ENCODE peak calls at places on chromosomes 12 and 14, in nine cellular contexts. E, A, Z, K, W, F, N, R and J are unnamed samples.

GRCh38 chr14:94164685-94165431 is 9.3 kb upstream of the PPP4R4 start:
- DNase-seq in E (no peak), A (no peak), Z (no peak), K (peak), W (no peak), F (no peak), N (no peak), R (no peak), J (no peak)

GRCh38 chr12:109232731-109233130 is 76.4 kb downstream of the FOXN4 start:
- DNase-seq in E (no peak), A (no peak), Z (no peak), K (no peak), W (no peak), F (no peak), N (no peak), R (no peak), J (no peak)

GRCh38 chr14:32536175-32536574 is 207.1 kb downstream of the AKAP6 start:
- DNase-seq in E (no peak), A (no peak), Z (no peak), K (no peak), W (no peak), F (no peak), N (no peak), R (no peak), J (no peak)

GRCh38 chr12:111430418-111431353 is 25.0 kb downstream of the SH2B3 start:
- DNase-seq in E (no peak), A (no peak), Z (no peak), K (no peak), W (no peak), F (no peak), N (no peak), R (no peak), J (no peak)

GRCh38 chr12:119440961-119441360 is 106.4 kb downstream of the CCDC60 start:
- DNase-seq in E (no peak), A (no peak), Z (no peak), K (no peak), W (no peak), F (no peak), N (no peak), R (no peak), J (no peak)

GRCh38 chr12:108580531-108580930 is 17.4 kb downstream of the TMEM119 start:
- DNase-seq in E (no peak), A (no peak), Z (no peak), K (no peak), W (no peak), F (peak), N (peak), R (peak), J (no peak)

GRCh38 chr12:113299619-113300237 is 35.2 kb downstream of the SLC8B1 start:
- DNase-seq in E (peak), A (peak), Z (peak), K (peak), W (no peak), F (peak), N (peak), R (peak), J (peak)

GRCh38 chr12:132116709-132117557 is 27.2 kb downstream of the DDX51 start:
- DNase-seq in E (no peak), A (no peak), Z (no peak), K (no peak), W (no peak), F (no peak), N (no peak), R (no peak), J (no peak)

GRCh38 chr12:49364989-49365388 is 2.3 kb upstream of the SPATS2 start:
- DNase-seq in E (peak), A (peak), Z (no peak), K (no peak), W (no peak), F (peak), N (peak), R (peak), J (no peak)

GRCh38 chr14:55328317-55328716 is 57.1 kb downstream of the FBXO34 start:
- DNase-seq in E (peak), A (peak), Z (no peak), K (no peak), W (no peak), F (peak), N (peak), R (peak), J (no peak)

GRCh38 chr12:110768960-110769359 is 26.3 kb upstream of the PPP1CC start:
- DNase-seq in E (no peak), A (no peak), Z (no peak), K (no peak), W (no peak), F (no peak), N (no peak), R (no peak), J (no peak)

GRCh38 chr14:103531421-103532215 is 2.6 kb downstream of the TRMT61A start:
- DNase-seq in E (no peak), A (no peak), Z (no peak), K (no peak), W (no peak), F (no peak), N (no peak), R (no peak), J (no peak)

GRCh38 chr14:41607119-41607785 is 576 bp downstream of the LRFN5 start:
- DNase-seq in E (no peak), A (peak), Z (no peak), K (no peak), W (no peak), F (no peak), N (peak), R (no peak), J (no peak)

GRCh38 chr12:68609955-68610434 is 704 bp upstream of the RAP1B start:
- DNase-seq in E (peak), A (peak), Z (no peak), K (peak), W (no peak), F (peak), N (peak), R (no peak), J (no peak)

GRCh38 chr14:103095210-103095778 is 769 bp downstream of the EXOC3L4 start:
- DNase-seq in E (no peak), A (no peak), Z (no peak), K (no peak), W (no peak), F (no peak), N (no peak), R (no peak), J (no peak)

GRCh38 chr14:33914676-33915516 is 36.0 kb downstream of the EGLN3 start:
- DNase-seq in E (peak), A (peak), Z (no peak), K (no peak), W (no peak), F (peak), N (peak), R (peak), J (no peak)

DNA sequence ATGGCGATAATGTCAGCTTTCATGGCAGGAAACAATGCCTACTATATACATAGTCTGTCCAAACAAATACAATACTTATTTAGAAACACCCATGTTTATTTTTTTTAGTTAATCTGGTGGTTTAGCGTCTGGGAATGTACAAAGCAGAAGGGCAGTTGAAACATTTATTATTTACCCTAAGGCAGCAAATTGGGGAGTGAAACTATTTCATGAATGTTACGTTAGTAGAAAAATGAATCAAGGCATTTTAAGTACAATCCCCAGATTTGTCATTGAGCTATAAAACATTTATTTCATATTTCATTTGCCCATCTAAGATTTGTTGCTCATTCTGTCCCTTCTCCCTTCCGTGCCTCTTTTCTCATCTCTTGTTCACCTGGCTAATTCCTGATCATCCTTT is 87.1 kb upstream of the ATF1 start:
- DNase-seq in E (no peak), A (no peak), Z (no peak), K (no peak), W (no peak), F (no peak), N (no peak), R (no peak), J (no peak)
- TF ChIP-seq CTCF in E (no peak), A (no peak), Z (no peak), K (no peak), W (no peak), F (no peak), N (no peak), R (no peak), J (no peak)

GRCh38 chr12:802242-802995 is 50.0 kb downstream of the WNK1 start:
- DNase-seq in E (peak), A (no peak), Z (no peak), K (no peak), W (no peak), F (peak), N (no peak), R (no peak), J (no peak)
- H3K4me3 ChIP-seq in E (no peak), A (no peak), Z (no peak), K (no peak), W (no peak), F (no peak), N (no peak), R (no peak), J (no peak)

GRCh38 chr12:23428758-23429157 is 520.7 kb downstream of the SOX5 start:
- DNase-seq in E (no peak), A (no peak), Z (no peak), K (no peak), W (no peak), F (no peak), N (no peak), R (no peak), J (no peak)

GRCh38 chr12:23431006-23431405 is 518.5 kb downstream of the SOX5 start:
- DNase-seq in E (no peak), A (no peak), Z (no peak), K (no peak), W (no peak), F (no peak), N (no peak), R (no peak), J (no peak)

DNA sequence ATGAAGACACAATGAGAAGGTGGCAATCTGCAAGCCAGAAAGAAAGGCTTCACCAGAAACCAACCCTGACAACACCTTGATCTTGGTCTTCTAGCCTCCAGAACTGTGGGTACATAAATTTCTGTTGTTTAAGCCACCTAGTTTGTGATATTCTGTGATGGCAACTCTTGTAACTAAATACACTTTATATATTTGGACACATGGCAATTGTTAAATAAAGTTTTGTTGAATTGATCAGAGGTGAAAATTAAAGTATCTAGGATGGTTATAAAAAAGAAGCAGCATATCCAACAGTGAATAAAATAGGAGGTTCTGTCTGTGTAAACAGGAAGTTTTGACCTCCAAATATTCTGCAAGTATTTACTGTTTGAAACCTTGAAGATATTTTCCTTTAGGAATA is 516.3 kb downstream of the SOX5 start:
- DNase-seq in E (no peak), A (no peak), Z (no peak), K (no peak), W (no peak), F (no peak), N (no peak), R (no peak), J (no peak)
- TF ChIP-seq CTCF in E (no peak), A (no peak), Z (no peak), K (no peak), W (no peak), F (no peak), N (no peak), R (no peak), J (no peak)

GRCh38 chr12:22276313-22276712 is 58.2 kb downstream of the ST8SIA1 start:
- DNase-seq in E (no peak), A (no peak), Z (no peak), K (no peak), W (no peak), F (no peak), N (no peak), R (no peak), J (no peak)
- H3K4me3 ChIP-seq in E (no peak), A (no peak), Z (peak), K (no peak), W (no peak), F (peak), N (no peak), R (no peak), J (no peak)

GRCh38 chr12:88579941-88580871 is at the start of gene KITLG:
- DNase-seq in E (peak), A (peak), Z (peak), K (peak), W (no peak), F (peak), N (peak), R (peak), J (no peak)

GRCh38 chr12:88577537-88577936 is 2.7 kb downstream of the KITLG start:
- DNase-seq in E (no peak), A (peak), Z (no peak), K (no peak), W (no peak), F (no peak), N (peak), R (no peak), J (no peak)

GRCh38 chr12:88578274-88578673 is 2.0 kb downstream of the KITLG start:
- DNase-seq in E (no peak), A (no peak), Z (no peak), K (no peak), W (no peak), F (no peak), N (peak), R (peak), J (no peak)

GRCh38 chr12:88579572-88579940 is 715 bp downstream of the KITLG start:
- DNase-seq in E (no peak), A (peak), Z (peak), K (peak), W (no peak), F (no peak), N (no peak), R (peak), J (no peak)

GRCh38 chr12:88578821-88579518 is 1.3 kb downstream of the KITLG start:
- DNase-seq in E (no peak), A (peak), Z (no peak), K (peak), W (no peak), F (no peak), N (peak), R (peak), J (no peak)
- TF ChIP-seq CTCF in E (peak), A (peak), Z (peak), K (peak), W (no peak), F (peak), N (peak), R (peak), J (peak)

GRCh38 chr12:75959060-75959459 is 72.5 kb downstream of the PHLDA1 start:
- DNase-seq in E (no peak), A (no peak), Z (no peak), K (no peak), W (no peak), F (no peak), N (no peak), R (no peak), J (no peak)
- H3K4me3 ChIP-seq in E (no peak), A (no peak), Z (no peak), K (no peak), W (no peak), F (no peak), N (no peak), R (no peak), J (no peak)

GRCh38 chr14:63991833-63992232 is 139.0 kb downstream of the SYNE2 start:
- DNase-seq in E (no peak), A (no peak), Z (no peak), K (no peak), W (no peak), F (no peak), N (no peak), R (no peak), J (no peak)

GRCh38 chr14:63996016-63996415 is 143.2 kb downstream of the SYNE2 start:
- DNase-seq in E (no peak), A (no peak), Z (no peak), K (no peak), W (no peak), F (no peak), N (no peak), R (no peak), J (no peak)

GRCh38 chr14:63995285-63995684 is 142.5 kb downstream of the SYNE2 start:
- DNase-seq in E (no peak), A (no peak), Z (no peak), K (no peak), W (no peak), F (no peak), N (no peak), R (no peak), J (no peak)

GRCh38 chr14:63992858-63993257 is 140.1 kb downstream of the SYNE2 start:
- DNase-seq in E (no peak), A (peak), Z (no peak), K (no peak), W (no peak), F (no peak), N (no peak), R (no peak), J (no peak)

DNA sequence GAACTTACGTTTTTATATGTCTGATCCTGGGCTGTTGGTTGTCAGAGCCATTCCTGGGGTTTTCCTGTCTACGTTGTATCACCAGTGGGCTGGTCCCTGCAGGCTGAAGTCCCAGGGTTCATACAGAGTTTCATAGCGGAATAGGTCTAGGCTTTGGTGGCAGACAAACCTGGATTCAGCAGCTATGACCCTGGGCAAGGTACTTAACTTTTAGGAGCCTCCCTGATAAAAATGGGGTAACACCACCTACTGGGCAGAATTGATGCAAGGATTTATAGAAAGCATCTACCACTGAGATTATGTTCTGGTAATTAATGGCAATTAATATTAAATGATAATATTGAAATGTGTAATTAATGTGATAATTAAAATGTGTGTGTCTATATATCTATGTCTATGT is 141.2 kb downstream of the SYNE2 start:
- DNase-seq in E (no peak), A (peak), Z (no peak), K (no peak), W (no peak), F (peak), N (peak), R (peak), J (no peak)
- TF ChIP-seq CTCF in E (no peak), A (peak), Z (peak), K (no peak), W (no peak), F (peak), N (peak), R (peak), J (no peak)

GRCh38 chr12:92506891-92507290 is 195.9 kb upstream of the PLEKHG7 start:
- DNase-seq in E (no peak), A (no peak), Z (no peak), K (no peak), W (no peak), F (no peak), N (no peak), R (no peak), J (no peak)
- H3K4me3 ChIP-seq in E (no peak), A (no peak), Z (no peak), K (no peak), W (no peak), F (no peak), N (no peak), R (no peak), J (no peak)